ENCODE peak calls at places on chromosomes 7 and 10, in five cellular contexts. O is sigmoid colon, G is heart right ventricle, J is GM23248, R is OCI-LY7. B is an unnamed sample. For H3K4me1, the result is how much of the 10 kb centered on the place peaks cover.

GRCh38 chr7:39733881-39734571 is 110.7 kb downstream of the RALA start:
- DNase-seq in O (no peak), G (no peak), J (peak), R (peak), B (no peak)

GRCh38 chr7:151794508-151795167 is 82.3 kb downstream of the PRKAG2 start:
- DNase-seq in O (peak), G (no peak), J (peak), R (no peak), B (no peak)

GRCh38 chr10:122348512-122348911 is 26.0 kb upstream of the PLEKHA1 start:
- DNase-seq in O (no peak), G (no peak), J (no peak), R (peak), B (no peak)

GRCh38 chr10:58178811-58179210 is 88.9 kb downstream of the IPMK start:
- DNase-seq in O (no peak), G (no peak), J (peak), R (no peak), B (no peak)

GRCh38 chr10:89591111-89591795 is 53.8 kb downstream of the PANK1 start:
- DNase-seq in O (no peak), G (peak), J (peak), R (no peak), B (no peak)

GRCh38 chr10:132479024-132479602 is 58.5 kb upstream of the INPP5A start:
- DNase-seq in O (no peak), G (no peak), J (no peak), R (no peak), B (no peak)

GRCh38 chr10:61937631-61938284 is 36.3 kb downstream of the ARID5B start:
- DNase-seq in O (no peak), G (no peak), J (peak), R (no peak), B (no peak)

GRCh38 chr7:77393261-77393660 is 22.9 kb downstream of the GSAP start:
- DNase-seq in O (no peak), G (no peak), J (peak), R (no peak), B (no peak)

GRCh38 chr10:74145133-74145532 is 5.5 kb downstream of the AP3M1 start:
- DNase-seq in O (no peak), G (peak), J (peak), R (no peak), B (no peak)

GRCh38 chr10:770975-771374 is 81.5 kb upstream of the DIP2C start:
- DNase-seq in O (no peak), G (no peak), J (no peak), R (no peak), B (no peak)

GRCh38 chr10:121296378-121296777 is 301.9 kb downstream of the FGFR2 start:
- DNase-seq in O (no peak), G (no peak), J (no peak), R (no peak), B (no peak)

GRCh38 chr10:131641231-131641630 is 259.6 kb upstream of the PPP2R2D start:
- DNase-seq in O (no peak), G (no peak), J (no peak), R (peak), B (no peak)

GRCh38 chr10:129450391-129450790 is 16.6 kb upstream of the MGMT start:
- DNase-seq in O (no peak), G (no peak), J (no peak), R (no peak), B (no peak)
- H3K4me1 ChIP-seq in O (under half), G (under half), J (under half), R (under half), B (under half)

DNA sequence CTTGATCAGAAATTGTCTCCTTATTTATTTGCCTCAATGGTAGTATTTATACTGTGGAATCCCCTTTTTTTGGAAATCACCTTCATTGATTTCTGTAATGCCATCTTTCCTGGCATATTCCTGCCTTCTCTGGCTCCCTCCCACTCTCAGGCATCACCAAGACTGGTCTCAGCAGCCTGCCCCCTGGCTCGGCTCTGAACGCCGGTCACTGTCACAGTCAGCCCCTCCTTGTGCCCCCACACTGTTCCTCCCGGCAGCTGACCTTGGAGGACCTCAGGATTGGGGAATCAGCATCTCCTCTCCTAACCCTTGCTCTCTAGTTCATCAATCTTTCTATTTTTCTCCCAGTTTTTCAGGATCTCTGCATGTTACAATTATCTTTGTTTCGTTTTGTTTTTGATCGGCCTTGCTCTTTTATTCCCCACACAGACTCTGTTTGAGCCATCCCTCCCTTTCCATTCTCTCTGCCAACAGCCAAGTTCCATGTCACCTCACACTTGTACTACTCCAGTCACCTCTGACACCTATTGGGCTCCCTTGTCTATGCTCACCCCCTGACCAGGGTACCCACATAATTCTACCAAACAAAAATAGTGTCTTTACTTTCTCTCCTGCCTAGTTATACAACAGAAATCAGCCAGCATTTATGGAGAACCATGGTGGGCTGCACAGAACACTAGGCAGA is 294.3 kb downstream of the PLXDC2 start:
- DNase-seq in O (no peak), G (no peak), J (no peak), R (no peak), B (no peak)
- H3K4me3 ChIP-seq in O (no peak), G (no peak), J (no peak), R (no peak), B (no peak)

DNA sequence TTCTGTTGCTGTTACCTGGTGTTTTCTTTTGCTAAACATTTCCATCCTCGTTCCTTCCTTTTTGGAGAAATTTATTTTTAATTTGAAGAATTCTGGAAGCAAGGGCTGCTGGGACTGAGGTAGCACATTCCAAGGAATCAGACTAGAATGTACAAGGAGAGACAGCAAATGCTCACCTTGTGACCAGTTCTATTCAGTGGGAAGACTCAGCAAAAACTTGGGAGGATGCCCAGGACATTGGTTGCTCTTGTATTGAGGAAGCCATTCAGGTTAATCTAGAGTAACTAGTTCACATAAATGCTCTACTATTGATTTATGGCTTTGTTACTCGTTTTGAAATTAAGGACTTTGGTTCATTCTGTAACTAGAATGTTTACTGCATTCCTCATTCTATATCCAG is 11.3 kb downstream of the PLCE1 start:
- DNase-seq in O (no peak), G (no peak), J (peak), R (no peak), B (no peak)
- H3K4me1 ChIP-seq in O (under half), G (under half), J (under half), R (under half), B (under half)

GRCh38 chr10:22655312-22655973 is 58.9 kb downstream of the PIP4K2A start:
- DNase-seq in O (no peak), G (no peak), J (peak), R (no peak), B (peak)
- H3K4me3 ChIP-seq in O (no peak), G (no peak), J (no peak), R (no peak), B (peak)

DNA sequence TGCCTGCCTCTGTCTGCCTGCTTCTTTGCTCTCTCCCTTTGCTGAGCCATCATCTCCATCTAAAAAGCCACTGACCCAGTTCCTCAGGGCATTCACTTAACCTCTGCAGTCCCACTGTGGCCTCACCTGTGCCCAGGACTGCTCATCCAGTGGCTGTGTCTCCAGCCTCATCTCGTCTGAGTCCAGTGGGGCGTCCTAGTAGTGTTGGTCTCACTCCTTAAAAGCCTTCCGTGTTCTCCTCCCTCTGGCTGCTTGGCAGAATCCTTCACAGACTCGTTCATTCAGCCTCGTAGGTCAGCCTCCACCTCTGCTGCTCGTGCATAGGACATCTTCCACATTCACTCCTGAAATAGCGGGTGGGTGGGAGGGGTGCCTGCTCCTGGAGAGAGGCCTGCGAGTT is 7.3 kb downstream of the RARRES2 start:
- DNase-seq in O (peak), G (no peak), J (no peak), R (no peak), B (no peak)
- H3K4me1 ChIP-seq in O (under half), G (under half), J (under half), R (under half), B (under half)

DNA sequence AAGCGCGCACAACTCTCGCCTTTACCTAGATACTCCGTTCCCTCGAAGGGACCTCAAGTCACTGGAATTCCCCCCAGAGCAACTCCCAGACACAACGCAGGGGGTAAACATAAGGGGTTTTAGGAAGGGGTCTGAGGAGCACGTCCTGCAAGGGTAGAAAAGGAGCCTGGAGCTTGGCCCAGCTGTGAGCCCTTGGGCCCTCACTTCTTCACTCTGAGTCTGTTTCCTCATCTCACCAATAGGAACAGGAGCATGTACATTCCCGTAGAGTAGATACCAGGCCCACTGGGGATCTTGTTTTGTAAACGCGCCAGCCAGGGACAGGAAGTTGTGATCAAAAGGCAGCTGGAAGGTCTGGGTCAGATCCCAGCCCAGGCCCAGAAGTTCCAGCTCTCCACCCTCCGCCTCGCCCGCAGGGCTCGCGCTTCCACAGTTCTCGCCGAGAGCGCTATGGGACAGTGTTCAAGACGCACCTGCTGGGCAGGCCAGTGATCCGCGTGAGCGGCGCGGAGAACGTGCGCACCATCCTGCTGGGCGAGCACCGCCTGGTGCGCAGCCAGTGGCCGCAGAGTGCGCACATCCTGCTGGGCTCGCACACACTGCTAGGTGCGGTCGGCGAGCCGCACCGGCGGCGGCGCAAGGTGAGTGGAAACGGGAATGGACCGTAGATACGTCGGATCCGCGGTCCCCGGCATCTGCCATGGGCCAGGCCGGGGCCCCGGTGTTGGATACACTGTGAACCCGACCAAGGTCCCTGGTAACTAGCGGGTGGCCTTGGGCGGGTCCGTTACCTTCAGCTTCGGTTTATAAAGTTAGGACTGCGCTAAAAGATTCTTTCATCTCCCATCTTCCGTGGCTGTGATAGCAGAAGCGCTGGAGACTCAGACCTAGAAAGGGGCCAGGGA is 1.2 kb downstream of the CYP26C1 start:
- DNase-seq in O (no peak), G (no peak), J (peak), R (no peak), B (peak)
- H3K4me3 ChIP-seq in O (peak), G (peak), J (peak), R (no peak), B (peak)

GRCh38 chr10:71971769-71972555 is 7.8 kb downstream of the CHST3 start:
- DNase-seq in O (no peak), G (no peak), J (no peak), R (no peak), B (no peak)
- H3K4me1 ChIP-seq in O (under half), G (under half), J (half or more), R (under half), B (under half)

B was measured in CD4-positive, alpha-beta memory T cell.